ENCODE peak calls at places on chromosome 1, in nine cellular contexts. S, C, J, I, V, L, P, B and N are unnamed samples.

GRCh38 chr1:115478933-115479551 is 141.0 kb upstream of the NGF start:
- DNase-seq in S (no peak), C (no peak), J (no peak), I (no peak), V (no peak), L (peak), P (peak), B (no peak), N (no peak)

GRCh38 chr1:203127672-203128611 is at the start of gene ADORA1:
- DNase-seq in S (peak), C (peak), J (no peak), I (no peak), V (peak), L (peak), P (peak), B (peak), N (peak)

GRCh38 chr1:101357444-101357986 is 120.7 kb downstream of the S1PR1 start:
- DNase-seq in S (peak), C (peak), J (peak), I (peak), V (peak), L (peak), P (peak), B (peak), N (peak)

GRCh38 chr1:161085165-161085564 is 4.2 kb downstream of the NECTIN4 start:
- DNase-seq in S (no peak), C (no peak), J (no peak), I (no peak), V (no peak), L (no peak), P (no peak), B (no peak), N (no peak)

GRCh38 chr1:240189386-240189989 is 97.8 kb downstream of the FMN2 start:
- DNase-seq in S (no peak), C (peak), J (no peak), I (peak), V (no peak), L (no peak), P (peak), B (peak), N (no peak)

GRCh38 chr1:230274254-230274653 is 151.9 kb downstream of the PGBD5 start:
- DNase-seq in S (no peak), C (no peak), J (no peak), I (no peak), V (no peak), L (no peak), P (no peak), B (no peak), N (no peak)

GRCh38 chr1:96792220-96792619 is 70.6 kb downstream of the PTBP2 start:
- DNase-seq in S (no peak), C (no peak), J (no peak), I (no peak), V (no peak), L (no peak), P (no peak), B (no peak), N (no peak)

GRCh38 chr1:109113787-109114568 is at the start of gene ELAPOR1:
- DNase-seq in S (no peak), C (no peak), J (no peak), I (no peak), V (peak), L (peak), P (peak), B (no peak), N (peak)

GRCh38 chr1:172954476-172955150 is 96.1 kb downstream of the TNFSF18 start:
- DNase-seq in S (no peak), C (no peak), J (no peak), I (no peak), V (no peak), L (no peak), P (no peak), B (no peak), N (no peak)

GRCh38 chr1:5875345-5875910 is 116.8 kb downstream of the NPHP4 start:
- DNase-seq in S (no peak), C (no peak), J (no peak), I (no peak), V (no peak), L (no peak), P (no peak), B (no peak), N (no peak)

GRCh38 chr1:164223378-164223777 is 335.6 kb upstream of the PBX1 start:
- DNase-seq in S (no peak), C (no peak), J (no peak), I (no peak), V (no peak), L (no peak), P (no peak), B (no peak), N (no peak)

GRCh38 chr1:31573261-31573660 is 3.1 kb upstream of the TINAGL1 start:
- DNase-seq in S (peak), C (no peak), J (no peak), I (no peak), V (no peak), L (no peak), P (no peak), B (no peak), N (no peak)

GRCh38 chr1:172477216-172477615 is 33.3 kb upstream of the PIGC start:
- DNase-seq in S (no peak), C (no peak), J (no peak), I (no peak), V (no peak), L (no peak), P (no peak), B (no peak), N (no peak)

GRCh38 chr1:93816970-93817738 is 61.9 kb downstream of the DNTTIP2 start:
- DNase-seq in S (no peak), C (peak), J (peak), I (peak), V (no peak), L (no peak), P (peak), B (peak), N (no peak)

GRCh38 chr1:107277022-107277421 is 136.2 kb downstream of the NTNG1 start:
- DNase-seq in S (no peak), C (peak), J (peak), I (peak), V (no peak), L (peak), P (peak), B (peak), N (peak)

GRCh38 chr1:98817830-98818229 is 156.3 kb downstream of the SNX7 start:
- DNase-seq in S (no peak), C (no peak), J (no peak), I (no peak), V (no peak), L (no peak), P (no peak), B (no peak), N (no peak)

GRCh38 chr1:167054531-167054930 is 35.6 kb downstream of the GPA33 start:
- DNase-seq in S (no peak), C (no peak), J (no peak), I (no peak), V (no peak), L (no peak), P (no peak), B (no peak), N (no peak)

GRCh38 chr1:3577711-3578432 is 33.4 kb downstream of the MEGF6 start:
- DNase-seq in S (no peak), C (no peak), J (no peak), I (no peak), V (no peak), L (no peak), P (no peak), B (no peak), N (no peak)

GRCh38 chr1:68758666-68759209 is 261.9 kb upstream of the DEPDC1 start:
- DNase-seq in S (no peak), C (no peak), J (no peak), I (no peak), V (no peak), L (peak), P (no peak), B (no peak), N (no peak)

GRCh38 chr1:60103186-60103585 is 29.6 kb upstream of the C1orf87 start:
- DNase-seq in S (no peak), C (no peak), J (no peak), I (no peak), V (no peak), L (no peak), P (no peak), B (no peak), N (no peak)

GRCh38 chr1:39398278-39399010 is 93.0 kb upstream of the BMP8A start:
- DNase-seq in S (no peak), C (peak), J (peak), I (peak), V (peak), L (peak), P (peak), B (peak), N (peak)

GRCh38 chr1:219702551-219703215 is 89.8 kb upstream of the ZC3H11B start:
- DNase-seq in S (no peak), C (no peak), J (no peak), I (no peak), V (no peak), L (no peak), P (no peak), B (peak), N (no peak)

GRCh38 chr1:185459141-185459540 is 142.1 kb upstream of the IVNS1ABP start:
- DNase-seq in S (no peak), C (no peak), J (no peak), I (no peak), V (no peak), L (no peak), P (no peak), B (no peak), N (no peak)

GRCh38 chr1:47944561-47944960 is 52.6 kb downstream of the TRABD2B start:
- DNase-seq in S (no peak), C (no peak), J (no peak), I (no peak), V (no peak), L (no peak), P (no peak), B (no peak), N (no peak)

GRCh38 chr1:186304982-186305949 is 69.8 kb downstream of the TPR start:
- DNase-seq in S (no peak), C (no peak), J (no peak), I (peak), V (no peak), L (no peak), P (no peak), B (peak), N (peak)

GRCh38 chr1:12480748-12481362 is 137.2 kb downstream of the DHRS3 start:
- DNase-seq in S (peak), C (no peak), J (peak), I (peak), V (no peak), L (no peak), P (peak), B (peak), N (no peak)

GRCh38 chr1:173095632-173096031 is 44.9 kb upstream of the TNFSF18 start:
- DNase-seq in S (no peak), C (no peak), J (peak), I (no peak), V (no peak), L (no peak), P (no peak), B (peak), N (no peak)

GRCh38 chr1:226216056-226216455 is 7.4 kb upstream of the MIXL1 start:
- DNase-seq in S (no peak), C (no peak), J (no peak), I (no peak), V (no peak), L (no peak), P (no peak), B (no peak), N (no peak)

GRCh38 chr1:181334724-181335123 is 148.6 kb upstream of the CACNA1E start:
- DNase-seq in S (no peak), C (no peak), J (no peak), I (no peak), V (no peak), L (no peak), P (no peak), B (no peak), N (no peak)

GRCh38 chr1:159598196-159598595 is 10.6 kb downstream of the APCS start:
- DNase-seq in S (no peak), C (no peak), J (peak), I (no peak), V (no peak), L (no peak), P (no peak), B (peak), N (no peak)

GRCh38 chr1:10784998-10785854 is 11.2 kb downstream of the CASZ1 start:
- DNase-seq in S (no peak), C (no peak), J (no peak), I (no peak), V (no peak), L (no peak), P (no peak), B (no peak), N (no peak)

GRCh38 chr1:90067194-90067593 is 72.3 kb downstream of the ZNF326 start:
- DNase-seq in S (no peak), C (no peak), J (no peak), I (peak), V (no peak), L (no peak), P (no peak), B (no peak), N (no peak)

GRCh38 chr1:66223681-66224080 is 310.3 kb upstream of the SGIP1 start:
- DNase-seq in S (no peak), C (no peak), J (no peak), I (no peak), V (no peak), L (no peak), P (no peak), B (no peak), N (no peak)

GRCh38 chr1:52996653-52997052 is 65.4 kb upstream of the PODN start:
- DNase-seq in S (no peak), C (no peak), J (no peak), I (no peak), V (no peak), L (no peak), P (no peak), B (no peak), N (no peak)

GRCh38 chr1:168531605-168532345 is 12.0 kb downstream of the XCL2 start:
- DNase-seq in S (no peak), C (no peak), J (no peak), I (no peak), V (no peak), L (no peak), P (no peak), B (no peak), N (no peak)

GRCh38 chr1:85393490-85393889 is 71.5 kb downstream of the DDAH1 start:
- DNase-seq in S (no peak), C (no peak), J (no peak), I (no peak), V (no peak), L (no peak), P (no peak), B (no peak), N (no peak)

GRCh38 chr1:85396194-85396593 is 68.8 kb downstream of the DDAH1 start:
- DNase-seq in S (no peak), C (no peak), J (no peak), I (peak), V (no peak), L (no peak), P (no peak), B (no peak), N (no peak)

GRCh38 chr1:85394130-85394529 is 70.8 kb downstream of the DDAH1 start:
- DNase-seq in S (no peak), C (no peak), J (no peak), I (no peak), V (no peak), L (no peak), P (no peak), B (no peak), N (no peak)

GRCh38 chr1:85397490-85398044 is 67.4 kb downstream of the DDAH1 start:
- DNase-seq in S (no peak), C (no peak), J (no peak), I (peak), V (no peak), L (no peak), P (no peak), B (peak), N (no peak)

GRCh38 chr1:85398391-85399064 is 66.4 kb downstream of the DDAH1 start:
- DNase-seq in S (no peak), C (no peak), J (no peak), I (peak), V (no peak), L (no peak), P (no peak), B (peak), N (no peak)
- TF ChIP-seq CTCF in S (peak), C (no peak), J (peak), I (peak), V (no peak), L (peak), P (no peak), B (peak), N (peak)

DNA sequence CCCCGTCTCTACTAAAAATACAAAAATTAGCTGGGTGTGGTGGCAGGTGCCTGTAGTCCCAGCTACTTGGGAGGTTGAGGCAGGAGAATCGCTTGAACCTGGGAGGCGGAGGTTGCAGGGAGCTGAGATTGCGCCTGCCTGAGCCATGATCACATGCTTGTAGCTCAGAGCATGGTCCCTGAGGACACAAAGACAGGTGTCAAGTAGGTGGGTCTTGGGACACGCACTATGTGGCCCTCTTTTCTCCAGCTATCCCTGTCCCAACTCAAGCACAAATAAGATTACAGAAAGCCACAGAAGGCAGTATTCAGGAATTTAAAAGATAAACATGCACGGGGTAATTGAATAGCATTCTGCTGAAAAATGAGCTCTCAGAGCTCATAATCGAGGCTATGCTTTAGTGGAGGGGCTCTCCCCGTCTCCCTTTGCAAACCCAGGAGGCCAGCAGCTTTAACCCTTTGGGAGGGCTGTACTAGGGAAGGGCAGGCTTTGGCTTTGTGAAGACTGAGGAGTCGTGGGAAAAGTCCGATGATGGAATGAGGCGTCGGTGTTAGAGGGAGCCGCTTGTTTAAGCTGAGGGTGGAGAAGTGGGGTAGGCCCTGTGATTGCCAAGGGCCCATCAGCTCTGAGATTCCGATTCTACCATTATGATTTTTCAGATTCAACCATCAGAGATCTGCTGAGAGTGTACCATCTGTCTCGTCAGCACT is 59.6 kb upstream of the CD34 start:
- DNase-seq in S (peak), C (no peak), J (no peak), I (no peak), V (no peak), L (no peak), P (no peak), B (no peak), N (no peak)
- TF ChIP-seq CTCF in S (no peak), C (no peak), J (no peak), I (no peak), V (no peak), L (no peak), P (no peak), B (no peak), N (no peak)

DNA sequence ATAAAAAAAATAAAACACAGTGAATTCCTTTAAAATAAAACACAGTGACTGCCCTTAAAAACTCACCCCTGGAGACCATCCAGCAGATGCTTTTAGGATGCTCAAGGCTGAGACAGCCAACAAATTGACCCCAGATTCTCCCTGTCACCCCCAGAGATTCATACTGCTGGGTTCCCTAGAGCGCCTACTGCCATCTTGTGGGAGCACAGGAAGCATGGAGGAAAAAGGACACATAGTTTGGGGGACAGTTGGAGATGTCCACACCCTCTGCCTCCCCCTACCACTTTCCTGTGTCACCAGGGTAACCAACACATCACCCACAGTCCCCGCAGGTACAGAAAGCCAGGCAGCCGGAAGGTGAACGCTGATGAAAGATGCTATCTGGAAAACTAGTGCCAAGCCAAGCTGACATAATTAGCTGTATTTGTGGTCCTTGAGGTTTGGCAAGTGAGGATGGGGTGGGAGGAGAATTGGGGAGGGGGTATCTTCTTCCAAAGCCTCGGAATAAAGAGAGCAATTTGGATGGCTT is 30.8 kb downstream of the KLHDC7A start:
- DNase-seq in S (peak), C (no peak), J (no peak), I (no peak), V (no peak), L (no peak), P (no peak), B (no peak), N (no peak)
- TF ChIP-seq CTCF in S (no peak), C (no peak), J (no peak), I (peak), V (no peak), L (peak), P (no peak), B (no peak), N (no peak)

DNA sequence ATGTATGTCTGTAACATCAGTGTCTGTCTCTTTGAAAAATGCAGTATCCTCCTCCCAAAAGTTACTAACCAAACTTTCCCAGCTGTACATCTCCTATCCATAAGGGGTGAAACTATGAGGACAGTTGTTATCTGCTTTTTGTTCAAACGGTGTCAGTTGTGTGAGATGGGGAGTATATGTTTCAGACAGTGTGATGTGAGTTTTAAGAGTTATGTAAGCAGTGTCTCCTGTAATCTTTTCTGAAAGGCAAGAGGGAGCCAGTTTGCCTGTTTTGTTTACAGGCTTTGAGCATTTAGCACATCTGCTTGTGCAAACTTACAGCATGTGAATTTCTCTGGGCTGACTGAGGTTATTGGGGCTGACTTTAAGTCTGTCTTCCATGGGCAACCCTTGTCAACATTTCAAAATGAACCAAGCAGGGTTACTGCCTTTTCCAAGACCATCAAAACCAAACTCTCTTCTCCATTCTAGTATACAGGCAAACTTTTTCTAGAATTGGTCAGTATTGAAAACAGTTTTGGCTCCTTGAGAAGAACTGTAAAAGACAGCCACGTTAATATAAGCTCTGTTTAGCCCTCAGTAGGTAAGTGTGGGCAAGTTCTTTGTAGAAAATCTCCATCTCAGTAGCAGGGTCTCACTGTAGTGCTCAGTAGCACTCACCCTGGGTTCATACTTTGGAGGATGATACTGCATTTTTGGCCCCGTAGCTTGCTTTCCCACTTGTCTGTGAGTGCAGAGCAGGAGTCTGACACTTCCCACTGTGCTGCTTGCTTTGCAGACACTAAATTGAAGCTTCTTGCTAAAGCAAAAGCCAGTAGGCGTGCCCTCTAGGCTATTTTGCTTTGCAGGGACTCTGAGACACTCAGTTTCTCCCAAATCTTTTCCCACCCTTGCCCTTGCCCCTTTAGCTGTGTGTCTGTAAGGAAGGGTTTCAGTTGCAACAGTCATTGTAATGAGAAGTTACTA is 34.5 kb upstream of the CACYBP start:
- DNase-seq in S (no peak), C (no peak), J (no peak), I (no peak), V (no peak), L (no peak), P (peak), B (no peak), N (no peak)
- TF ChIP-seq CTCF in S (no peak), C (no peak), J (no peak), I (no peak), V (no peak), L (no peak), P (no peak), B (no peak), N (no peak)

GRCh38 chr1:55010887-55011217 is 12.1 kb downstream of the BSND start:
- DNase-seq in S (no peak), C (no peak), J (no peak), I (no peak), V (no peak), L (peak), P (no peak), B (no peak), N (peak)
- TF ChIP-seq CTCF in S (no peak), C (no peak), J (no peak), I (no peak), V (no peak), L (peak), P (no peak), B (peak), N (no peak)